ENCODE peak calls at places on chromosomes 7 and 10, in eight cellular contexts. F is NCI-H2171 treated with DMSO at 0.1 percent for 48 hours; A is naive B cell; Q is NCI-H1105 treated with DMSO at 0.1 percent for 48 hours; U is NCI-H748 treated with DMSO at 0.1 percent for 48 hours; I is CD8-positive, alpha-beta T cell; B is activated CD4-positive, alpha-beta T cell treated with anti-CD3 and anti-CD28 coated beads, Interleukin-2, amount 50 U/mL, for 24 hours; H is OCI-LY7. P is an unnamed sample.
A peak's percentile ranks its signal among the peaks of the same experiment; 100 is the strongest.

GRCh38 chr10:3625959-3626751 is 158.9 kb downstream of the KLF6 start:
- DNase-seq in F (no peak), A (no peak), Q (no peak), U (no peak), I (no peak), B (no peak), H (peak; percentile 91), P (no peak)

GRCh38 chr7:4015996-4016395 is 666.1 kb upstream of the FOXK1 start:
- DNase-seq in F (no peak), A (no peak), Q (no peak), U (no peak), I (no peak), B (no peak), H (no peak), P (no peak)

GRCh38 chr7:111770116-111770515 is 207.8 kb upstream of the IMMP2L start:
- DNase-seq in F (no peak), A (no peak), Q (no peak), U (no peak), I (no peak), B (no peak), H (no peak), P (no peak)

GRCh38 chr10:84634636-84635035 is 306.2 kb downstream of the CCSER2 start:
- DNase-seq in F (peak; percentile 80), A (no peak), Q (no peak), U (no peak), I (no peak), B (no peak), H (peak; percentile 4), P (no peak)

GRCh38 chr10:35194471-35194870 is 67.8 kb downstream of the CREM start:
- DNase-seq in F (no peak), A (no peak), Q (no peak), U (no peak), I (no peak), B (no peak), H (no peak), P (no peak)

GRCh38 chr7:80392229-80393169 is 119.4 kb downstream of the GNAT3 start:
- DNase-seq in F (peak; percentile 25), A (no peak), Q (peak; percentile 20), U (peak; percentile 15), I (no peak), B (no peak), H (no peak), P (no peak)

GRCh38 chr10:60170250-60170649 is 219.4 kb downstream of the ANK3 start:
- DNase-seq in F (no peak), A (no peak), Q (no peak), U (no peak), I (no peak), B (no peak), H (no peak), P (no peak)

GRCh38 chr10:102863660-102864059 is 5.6 kb upstream of the AS3MT start:
- DNase-seq in F (no peak), A (no peak), Q (no peak), U (no peak), I (no peak), B (no peak), H (no peak), P (no peak)

GRCh38 chr7:97145068-97145467 is 27.6 kb downstream of the SDHAF3 start:
- DNase-seq in F (peak; percentile 39), A (no peak), Q (peak; percentile 54), U (peak; percentile 44), I (no peak), B (no peak), H (peak; percentile 24), P (no peak)

GRCh38 chr7:158971214-158971613 is 114.9 kb downstream of the DYNC2I1 start:
- DNase-seq in F (no peak), A (no peak), Q (no peak), U (no peak), I (no peak), B (no peak), H (no peak), P (no peak)

GRCh38 chr7:80263321-80263720 is 128.7 kb downstream of the GNAI1 start:
- DNase-seq in F (no peak), A (no peak), Q (no peak), U (no peak), I (no peak), B (no peak), H (no peak), P (no peak)

GRCh38 chr7:105647591-105647990 is 66.3 kb upstream of the EFCAB10 start:
- DNase-seq in F (peak; percentile 61), A (no peak), Q (peak; percentile 19), U (peak; percentile 15), I (no peak), B (no peak), H (no peak), P (no peak)

GRCh38 chr10:22086730-22087364 is 83.3 kb upstream of the DNAJC1 start:
- DNase-seq in F (peak; percentile 78), A (no peak), Q (peak; percentile 65), U (peak; percentile 17), I (no peak), B (no peak), H (no peak), P (no peak)

GRCh38 chr7:143013473-143013872 is 13.5 kb downstream of the OR9A2 start:
- DNase-seq in F (no peak), A (no peak), Q (no peak), U (no peak), I (no peak), B (no peak), H (peak; percentile 62), P (no peak)

GRCh38 chr10:1379601-1380000 is 323.4 kb downstream of the WDR37 start:
- DNase-seq in F (no peak), A (no peak), Q (no peak), U (peak; percentile 41), I (peak; percentile 19), B (no peak), H (no peak), P (no peak)

GRCh38 chr10:61812920-61813319 is 88.6 kb upstream of the ARID5B start:
- DNase-seq in F (no peak), A (no peak), Q (no peak), U (no peak), I (no peak), B (no peak), H (no peak), P (no peak)

GRCh38 chr10:103096130-103096529 is 96.9 kb downstream of the NT5C2 start:
- DNase-seq in F (no peak), A (no peak), Q (no peak), U (no peak), I (no peak), B (no peak), H (peak; percentile 45), P (no peak)

GRCh38 chr7:66043681-66044497 is 31.7 kb upstream of the ASL start:
- DNase-seq in F (no peak), A (peak; percentile 28), Q (no peak), U (no peak), I (peak; percentile 51), B (no peak), H (no peak), P (peak; percentile 8)

GRCh38 chr10:104435822-104436221 is 82.2 kb downstream of the CFAP58 start:
- DNase-seq in F (peak; percentile 61), A (no peak), Q (no peak), U (no peak), I (no peak), B (no peak), H (no peak), P (no peak)

GRCh38 chr10:103696411-103697145 is 158.8 kb downstream of the SH3PXD2A start:
- DNase-seq in F (no peak), A (no peak), Q (no peak), U (no peak), I (peak; percentile 63), B (peak; percentile 39), H (peak; percentile 51), P (peak; percentile 48)

P was measured in T-helper 1 cell.